ENCODE peak calls at places on chromosomes 16 and 17, in nine cellular contexts. One of them, this sample, is unnamed.

GRCh38 chr16:15466886-15467781 is 32.7 kb downstream of the BMERB1 start:
- DNase-seq in nephron progenitor cell: no peak
- DNase-seq in endothelial cell: no peak
- DNase-seq in colonic mucosa: no peak
- DNase-seq in progenitor cell of endocrine pancreas: no peak
- DNase-seq in dorsolateral prefrontal cortex: no peak
- DNase-seq in neural progenitor cell: no peak
- DNase-seq in breast epithelium: no peak
- DNase-seq in mucosa of descending colon: no peak
- DNase-seq in this sample: no peak

GRCh38 chr16:58661199-58661830 is 23.3 kb downstream of the SLC38A7 start:
- DNase-seq in nephron progenitor cell: peak; percentile 29
- DNase-seq in endothelial cell: peak; percentile 48
- DNase-seq in colonic mucosa: peak; percentile 49
- DNase-seq in progenitor cell of endocrine pancreas: peak; percentile 15
- DNase-seq in dorsolateral prefrontal cortex: peak; percentile 38
- DNase-seq in neural progenitor cell: peak; percentile 79
- DNase-seq in breast epithelium: no peak
- DNase-seq in mucosa of descending colon: peak; percentile 58
- DNase-seq in this sample: no peak

GRCh38 chr17:58643147-58643546 is 48.7 kb downstream of the TEX14 start:
- DNase-seq in nephron progenitor cell: no peak
- DNase-seq in endothelial cell: no peak
- DNase-seq in colonic mucosa: no peak
- DNase-seq in progenitor cell of endocrine pancreas: no peak
- DNase-seq in dorsolateral prefrontal cortex: no peak
- DNase-seq in neural progenitor cell: no peak
- DNase-seq in breast epithelium: no peak
- DNase-seq in mucosa of descending colon: no peak
- DNase-seq in this sample: no peak

GRCh38 chr17:37360632-37361031 is 15.2 kb upstream of the C17orf78 start:
- DNase-seq in nephron progenitor cell: no peak
- DNase-seq in endothelial cell: no peak
- DNase-seq in colonic mucosa: no peak
- DNase-seq in progenitor cell of endocrine pancreas: no peak
- DNase-seq in dorsolateral prefrontal cortex: no peak
- DNase-seq in neural progenitor cell: no peak
- DNase-seq in breast epithelium: no peak
- DNase-seq in mucosa of descending colon: no peak
- DNase-seq in this sample: no peak

GRCh38 chr16:25109643-25110042 is 1.9 kb upstream of the LCMT1 start:
- DNase-seq in nephron progenitor cell: no peak
- DNase-seq in endothelial cell: no peak
- DNase-seq in colonic mucosa: peak; percentile 84
- DNase-seq in progenitor cell of endocrine pancreas: no peak
- DNase-seq in dorsolateral prefrontal cortex: no peak
- DNase-seq in neural progenitor cell: no peak
- DNase-seq in breast epithelium: no peak
- DNase-seq in mucosa of descending colon: peak; percentile 86
- DNase-seq in this sample: no peak

GRCh38 chr16:84117482-84117843 is 721 bp upstream of the MBTPS1 start:
- DNase-seq in nephron progenitor cell: no peak
- DNase-seq in endothelial cell: no peak
- DNase-seq in colonic mucosa: no peak
- DNase-seq in progenitor cell of endocrine pancreas: no peak
- DNase-seq in dorsolateral prefrontal cortex: peak; percentile 65
- DNase-seq in neural progenitor cell: peak; percentile 58
- DNase-seq in breast epithelium: no peak
- DNase-seq in mucosa of descending colon: no peak
- DNase-seq in this sample: no peak

GRCh38 chr16:56268799-56269198 is 77.5 kb downstream of the GNAO1 start:
- DNase-seq in nephron progenitor cell: no peak
- DNase-seq in endothelial cell: no peak
- DNase-seq in colonic mucosa: no peak
- DNase-seq in progenitor cell of endocrine pancreas: no peak
- DNase-seq in dorsolateral prefrontal cortex: no peak
- DNase-seq in neural progenitor cell: no peak
- DNase-seq in breast epithelium: no peak
- DNase-seq in mucosa of descending colon: no peak
- DNase-seq in this sample: no peak

GRCh38 chr16:65524997-65525396 is 403.1 kb upstream of the CDH11 start:
- DNase-seq in nephron progenitor cell: peak; percentile 47
- DNase-seq in endothelial cell: no peak
- DNase-seq in colonic mucosa: no peak
- DNase-seq in progenitor cell of endocrine pancreas: no peak
- DNase-seq in dorsolateral prefrontal cortex: no peak
- DNase-seq in neural progenitor cell: no peak
- DNase-seq in breast epithelium: no peak
- DNase-seq in mucosa of descending colon: peak; percentile 2
- DNase-seq in this sample: no peak

GRCh38 chr16:588889-589657 is 793 bp upstream of the RAB40C start:
- DNase-seq in nephron progenitor cell: peak; percentile 98
- DNase-seq in endothelial cell: peak; percentile 98
- DNase-seq in colonic mucosa: peak; percentile 99
- DNase-seq in progenitor cell of endocrine pancreas: peak; percentile 96
- DNase-seq in dorsolateral prefrontal cortex: peak; percentile 99
- DNase-seq in neural progenitor cell: peak; percentile 96
- DNase-seq in breast epithelium: peak; percentile 98
- DNase-seq in mucosa of descending colon: peak; percentile 99
- DNase-seq in this sample: peak; percentile 100

GRCh38 chr16:48231675-48232214 is 12.4 kb upstream of the LONP2 start:
- DNase-seq in nephron progenitor cell: peak; percentile 28
- DNase-seq in endothelial cell: peak; percentile 57
- DNase-seq in colonic mucosa: peak; percentile 35
- DNase-seq in progenitor cell of endocrine pancreas: no peak
- DNase-seq in dorsolateral prefrontal cortex: no peak
- DNase-seq in neural progenitor cell: peak; percentile 58
- DNase-seq in breast epithelium: no peak
- DNase-seq in mucosa of descending colon: peak; percentile 44
- DNase-seq in this sample: no peak

GRCh38 chr16:24681793-24682192 is 47.7 kb upstream of the TNRC6A start:
- DNase-seq in nephron progenitor cell: no peak
- DNase-seq in endothelial cell: no peak
- DNase-seq in colonic mucosa: no peak
- DNase-seq in progenitor cell of endocrine pancreas: no peak
- DNase-seq in dorsolateral prefrontal cortex: no peak
- DNase-seq in neural progenitor cell: no peak
- DNase-seq in breast epithelium: no peak
- DNase-seq in mucosa of descending colon: no peak
- DNase-seq in this sample: no peak

GRCh38 chr17:81518113-81518784 is 5.7 kb upstream of the ACTG1 start:
- DNase-seq in nephron progenitor cell: peak; percentile 59
- DNase-seq in endothelial cell: no peak
- DNase-seq in colonic mucosa: no peak
- DNase-seq in progenitor cell of endocrine pancreas: no peak
- DNase-seq in dorsolateral prefrontal cortex: no peak
- DNase-seq in neural progenitor cell: peak; percentile 67
- DNase-seq in breast epithelium: no peak
- DNase-seq in mucosa of descending colon: peak; percentile 19
- DNase-seq in this sample: no peak

GRCh38 chr16:21158208-21159110 is at the start of gene LDAF1:
- DNase-seq in nephron progenitor cell: peak; percentile 91
- DNase-seq in endothelial cell: peak; percentile 81
- DNase-seq in colonic mucosa: peak; percentile 93
- DNase-seq in progenitor cell of endocrine pancreas: peak; percentile 60
- DNase-seq in dorsolateral prefrontal cortex: peak; percentile 25
- DNase-seq in neural progenitor cell: peak; percentile 93
- DNase-seq in breast epithelium: peak; percentile 84
- DNase-seq in mucosa of descending colon: peak; percentile 92
- DNase-seq in this sample: peak; percentile 64

GRCh38 chr17:33038740-33039139 is 47.1 kb downstream of the SPACA3 start:
- DNase-seq in nephron progenitor cell: peak; percentile 81
- DNase-seq in endothelial cell: peak; percentile 73
- DNase-seq in colonic mucosa: peak; percentile 52
- DNase-seq in progenitor cell of endocrine pancreas: peak; percentile 60
- DNase-seq in dorsolateral prefrontal cortex: peak; percentile 40
- DNase-seq in neural progenitor cell: peak; percentile 85
- DNase-seq in breast epithelium: no peak
- DNase-seq in mucosa of descending colon: peak; percentile 68
- DNase-seq in this sample: no peak

GRCh38 chr16:4610011-4611005 is 4.4 kb downstream of the UBALD1 start:
- DNase-seq in nephron progenitor cell: no peak
- DNase-seq in endothelial cell: no peak
- DNase-seq in colonic mucosa: no peak
- DNase-seq in progenitor cell of endocrine pancreas: no peak
- DNase-seq in dorsolateral prefrontal cortex: no peak
- DNase-seq in neural progenitor cell: no peak
- DNase-seq in breast epithelium: no peak
- DNase-seq in mucosa of descending colon: no peak
- DNase-seq in this sample: no peak

GRCh38 chr16:57528499-57529323 is 7.7 kb downstream of the CCDC102A start:
- DNase-seq in nephron progenitor cell: peak; percentile 71
- DNase-seq in endothelial cell: no peak
- DNase-seq in colonic mucosa: peak; percentile 85
- DNase-seq in progenitor cell of endocrine pancreas: peak; percentile 58
- DNase-seq in dorsolateral prefrontal cortex: no peak
- DNase-seq in neural progenitor cell: peak; percentile 89
- DNase-seq in breast epithelium: no peak
- DNase-seq in mucosa of descending colon: peak; percentile 76
- DNase-seq in this sample: no peak

GRCh38 chr16:49788505-49788904 is 67.4 kb downstream of the ZNF423 start:
- DNase-seq in nephron progenitor cell: no peak
- DNase-seq in endothelial cell: no peak
- DNase-seq in colonic mucosa: peak; percentile 32
- DNase-seq in progenitor cell of endocrine pancreas: no peak
- DNase-seq in dorsolateral prefrontal cortex: no peak
- DNase-seq in neural progenitor cell: no peak
- DNase-seq in breast epithelium: no peak
- DNase-seq in mucosa of descending colon: no peak
- DNase-seq in this sample: no peak

GRCh38 chr17:51435641-51436091 is 175.3 kb downstream of the UTP18 start:
- DNase-seq in nephron progenitor cell: peak; percentile 62
- DNase-seq in endothelial cell: peak; percentile 64
- DNase-seq in colonic mucosa: peak; percentile 42
- DNase-seq in progenitor cell of endocrine pancreas: peak; percentile 71
- DNase-seq in dorsolateral prefrontal cortex: peak; percentile 72
- DNase-seq in neural progenitor cell: peak; percentile 78
- DNase-seq in breast epithelium: peak; percentile 58
- DNase-seq in mucosa of descending colon: peak; percentile 63
- DNase-seq in this sample: no peak
- TF ChIP-seq CTCF in nephron progenitor cell: peak; percentile 50
- TF ChIP-seq CTCF in endothelial cell: peak; percentile 33
- TF ChIP-seq CTCF in colonic mucosa: no peak
- TF ChIP-seq CTCF in progenitor cell of endocrine pancreas: peak; percentile 81
- TF ChIP-seq CTCF in dorsolateral prefrontal cortex: no peak
- TF ChIP-seq CTCF in neural progenitor cell: peak; percentile 70
- TF ChIP-seq CTCF in breast epithelium: peak; percentile 20
- TF ChIP-seq CTCF in mucosa of descending colon: no peak
- TF ChIP-seq CTCF in this sample: no peak

GRCh38 chr16:82755570-82756282 is 129.0 kb downstream of the CDH13 start:
- DNase-seq in nephron progenitor cell: no peak
- DNase-seq in endothelial cell: no peak
- DNase-seq in colonic mucosa: no peak
- DNase-seq in progenitor cell of endocrine pancreas: no peak
- DNase-seq in dorsolateral prefrontal cortex: no peak
- DNase-seq in neural progenitor cell: peak; percentile 6
- DNase-seq in breast epithelium: no peak
- DNase-seq in mucosa of descending colon: no peak
- DNase-seq in this sample: no peak
- TF ChIP-seq CTCF in nephron progenitor cell: peak; percentile 39
- TF ChIP-seq CTCF in endothelial cell: peak; percentile 42
- TF ChIP-seq CTCF in colonic mucosa: no peak
- TF ChIP-seq CTCF in progenitor cell of endocrine pancreas: peak; percentile 47
- TF ChIP-seq CTCF in dorsolateral prefrontal cortex: peak; percentile 24
- TF ChIP-seq CTCF in neural progenitor cell: peak; percentile 47
- TF ChIP-seq CTCF in breast epithelium: no peak
- TF ChIP-seq CTCF in mucosa of descending colon: no peak
- TF ChIP-seq CTCF in this sample: no peak

GRCh38 chr17:79969906-79970305 is 65.8 kb downstream of the TBC1D16 start:
- DNase-seq in nephron progenitor cell: no peak
- DNase-seq in endothelial cell: no peak
- DNase-seq in colonic mucosa: no peak
- DNase-seq in progenitor cell of endocrine pancreas: no peak
- DNase-seq in dorsolateral prefrontal cortex: no peak
- DNase-seq in neural progenitor cell: no peak
- DNase-seq in breast epithelium: no peak
- DNase-seq in mucosa of descending colon: no peak
- DNase-seq in this sample: no peak

GRCh38 chr17:79966681-79967080 is 69.0 kb downstream of the TBC1D16 start:
- DNase-seq in nephron progenitor cell: no peak
- DNase-seq in endothelial cell: no peak
- DNase-seq in colonic mucosa: no peak
- DNase-seq in progenitor cell of endocrine pancreas: no peak
- DNase-seq in dorsolateral prefrontal cortex: no peak
- DNase-seq in neural progenitor cell: no peak
- DNase-seq in breast epithelium: no peak
- DNase-seq in mucosa of descending colon: no peak
- DNase-seq in this sample: no peak

GRCh38 chr17:79971651-79972050 is 64.0 kb downstream of the TBC1D16 start:
- DNase-seq in nephron progenitor cell: no peak
- DNase-seq in endothelial cell: no peak
- DNase-seq in colonic mucosa: no peak
- DNase-seq in progenitor cell of endocrine pancreas: no peak
- DNase-seq in dorsolateral prefrontal cortex: no peak
- DNase-seq in neural progenitor cell: no peak
- DNase-seq in breast epithelium: peak; percentile 34
- DNase-seq in mucosa of descending colon: no peak
- DNase-seq in this sample: no peak

GRCh38 chr17:79968116-79968515 is 67.6 kb downstream of the TBC1D16 start:
- DNase-seq in nephron progenitor cell: no peak
- DNase-seq in endothelial cell: no peak
- DNase-seq in colonic mucosa: no peak
- DNase-seq in progenitor cell of endocrine pancreas: no peak
- DNase-seq in dorsolateral prefrontal cortex: no peak
- DNase-seq in neural progenitor cell: peak; percentile 74
- DNase-seq in breast epithelium: peak; percentile 14
- DNase-seq in mucosa of descending colon: no peak
- DNase-seq in this sample: no peak

DNA sequence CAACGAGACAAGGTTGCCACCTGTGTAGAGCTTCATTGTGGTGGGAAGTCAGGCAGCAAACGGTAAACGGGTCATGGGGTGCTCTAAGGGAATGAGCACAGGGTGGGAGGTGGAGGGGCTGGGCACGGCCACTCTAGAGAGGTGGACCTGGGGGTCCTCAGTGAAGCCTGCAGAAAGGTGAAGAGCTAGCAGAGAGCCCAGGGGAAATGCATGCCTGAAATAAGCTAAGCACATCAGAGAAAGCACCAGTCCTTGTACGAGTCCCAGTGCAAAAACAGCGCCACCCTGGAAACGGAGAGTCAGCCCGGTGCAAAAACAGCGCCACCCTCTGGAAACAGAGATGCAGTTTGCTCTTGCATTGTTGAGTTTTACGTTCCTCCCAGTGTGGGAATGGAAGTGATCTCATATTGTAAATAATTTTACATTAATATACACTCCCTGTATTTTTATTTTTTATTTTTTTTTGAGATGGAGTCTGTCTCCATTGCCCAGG is 65.0 kb downstream of the TBC1D16 start:
- DNase-seq in nephron progenitor cell: no peak
- DNase-seq in endothelial cell: peak; percentile 34
- DNase-seq in colonic mucosa: peak; percentile 74
- DNase-seq in progenitor cell of endocrine pancreas: no peak
- DNase-seq in dorsolateral prefrontal cortex: no peak
- DNase-seq in neural progenitor cell: peak; percentile 88
- DNase-seq in breast epithelium: peak; percentile 43
- DNase-seq in mucosa of descending colon: peak; percentile 73
- DNase-seq in this sample: no peak
- TF ChIP-seq CTCF in nephron progenitor cell: peak; percentile 49
- TF ChIP-seq CTCF in endothelial cell: peak; percentile 55
- TF ChIP-seq CTCF in colonic mucosa: peak; percentile 39
- TF ChIP-seq CTCF in progenitor cell of endocrine pancreas: peak; percentile 72
- TF ChIP-seq CTCF in dorsolateral prefrontal cortex: peak; percentile 61
- TF ChIP-seq CTCF in neural progenitor cell: peak; percentile 82
- TF ChIP-seq CTCF in breast epithelium: no peak
- TF ChIP-seq CTCF in mucosa of descending colon: peak; percentile 23
- TF ChIP-seq CTCF in this sample: peak; percentile 45

GRCh38 chr17:72515291-72516065 is 394.7 kb downstream of the SOX9 start:
- DNase-seq in nephron progenitor cell: no peak
- DNase-seq in endothelial cell: no peak
- DNase-seq in colonic mucosa: no peak
- DNase-seq in progenitor cell of endocrine pancreas: no peak
- DNase-seq in dorsolateral prefrontal cortex: no peak
- DNase-seq in neural progenitor cell: peak; percentile 36
- DNase-seq in breast epithelium: no peak
- DNase-seq in mucosa of descending colon: peak; percentile 19
- DNase-seq in this sample: no peak
- TF ChIP-seq CTCF in nephron progenitor cell: no peak
- TF ChIP-seq CTCF in endothelial cell: no peak
- TF ChIP-seq CTCF in colonic mucosa: no peak
- TF ChIP-seq CTCF in progenitor cell of endocrine pancreas: no peak
- TF ChIP-seq CTCF in dorsolateral prefrontal cortex: no peak
- TF ChIP-seq CTCF in neural progenitor cell: no peak
- TF ChIP-seq CTCF in breast epithelium: no peak
- TF ChIP-seq CTCF in mucosa of descending colon: no peak
- TF ChIP-seq CTCF in this sample: no peak

This sample was measured in natural killer cell.